ENCODE peak calls at places on chromosomes 16 and 17, in four cellular contexts. One of them, this sample, is unnamed.

GRCh38 chr16:30764086-30764485 is 2.0 kb downstream of the RNF40 start:
- DNase-seq in lung microvascular endothelial cell: no peak
- DNase-seq in EH: no peak
- DNase-seq in C1 segment of cervical spinal cord: no peak
- DNase-seq in this sample: no peak

GRCh38 chr17:8226536-8227237 is 16.3 kb upstream of the AURKB start:
- DNase-seq in lung microvascular endothelial cell: peak; percentile 93
- DNase-seq in EH: peak; percentile 95
- DNase-seq in C1 segment of cervical spinal cord: peak; percentile 63
- DNase-seq in this sample: peak; percentile 97

GRCh38 chr17:82228278-82228841 is 482 bp upstream of the SLC16A3 start:
- DNase-seq in lung microvascular endothelial cell: no peak
- DNase-seq in EH: peak; percentile 30
- DNase-seq in C1 segment of cervical spinal cord: no peak
- DNase-seq in this sample: peak; percentile 39

GRCh38 chr17:45992904-45993303 is 6.1 kb upstream of the STH start:
- DNase-seq in lung microvascular endothelial cell: no peak
- DNase-seq in EH: no peak
- DNase-seq in C1 segment of cervical spinal cord: no peak
- DNase-seq in this sample: no peak

GRCh38 chr16:50721549-50722409 is 20.1 kb upstream of the CYLD start:
- DNase-seq in lung microvascular endothelial cell: no peak
- DNase-seq in EH: no peak
- DNase-seq in C1 segment of cervical spinal cord: no peak
- DNase-seq in this sample: no peak

GRCh38 chr17:64739316-64740058 is 77.4 kb upstream of the SMURF2 start:
- DNase-seq in lung microvascular endothelial cell: peak; percentile 75
- DNase-seq in EH: peak; percentile 59
- DNase-seq in C1 segment of cervical spinal cord: no peak
- DNase-seq in this sample: peak; percentile 95

GRCh38 chr16:65834680-65835079 is 531.8 kb upstream of the CDH5 start:
- DNase-seq in lung microvascular endothelial cell: no peak
- DNase-seq in EH: no peak
- DNase-seq in C1 segment of cervical spinal cord: no peak
- DNase-seq in this sample: no peak

GRCh38 chr17:28744104-28744801 is 442 bp downstream of the TRAF4 start:
- DNase-seq in lung microvascular endothelial cell: peak; percentile 39
- DNase-seq in EH: peak; percentile 48
- DNase-seq in C1 segment of cervical spinal cord: peak; percentile 63
- DNase-seq in this sample: peak; percentile 63

GRCh38 chr17:77208856-77209255 is 68.1 kb downstream of the SEC14L1 start:
- DNase-seq in lung microvascular endothelial cell: no peak
- DNase-seq in EH: peak; percentile 52
- DNase-seq in C1 segment of cervical spinal cord: no peak
- DNase-seq in this sample: peak; percentile 74

GRCh38 chr17:42779942-42780815 is at the start of gene WNK4:
- DNase-seq in lung microvascular endothelial cell: peak; percentile 49
- DNase-seq in EH: peak; percentile 67
- DNase-seq in C1 segment of cervical spinal cord: no peak
- DNase-seq in this sample: peak; percentile 31

GRCh38 chr17:81040791-81041337 is 5.9 kb downstream of the BAIAP2 start:
- DNase-seq in lung microvascular endothelial cell: no peak
- DNase-seq in EH: peak; percentile 42
- DNase-seq in C1 segment of cervical spinal cord: no peak
- DNase-seq in this sample: peak; percentile 53

GRCh38 chr17:50271173-50271750 is 3.0 kb upstream of the TMEM92 start:
- DNase-seq in lung microvascular endothelial cell: no peak
- DNase-seq in EH: peak; percentile 71
- DNase-seq in C1 segment of cervical spinal cord: no peak
- DNase-seq in this sample: peak; percentile 77

GRCh38 chr17:59899099-59899498 is 6.2 kb downstream of the RPS6KB1 start:
- DNase-seq in lung microvascular endothelial cell: peak; percentile 61
- DNase-seq in EH: no peak
- DNase-seq in C1 segment of cervical spinal cord: no peak
- DNase-seq in this sample: no peak

GRCh38 chr16:72043058-72043457 is 11.2 kb upstream of the HP start:
- DNase-seq in lung microvascular endothelial cell: no peak
- DNase-seq in EH: no peak
- DNase-seq in C1 segment of cervical spinal cord: no peak
- DNase-seq in this sample: no peak

GRCh38 chr17:76805319-76805718 is 62.9 kb upstream of the MGAT5B start:
- DNase-seq in lung microvascular endothelial cell: no peak
- DNase-seq in EH: peak; percentile 62
- DNase-seq in C1 segment of cervical spinal cord: no peak
- DNase-seq in this sample: peak; percentile 20

GRCh38 chr16:53504161-53504663 is 1.2 kb upstream of the AKTIP start:
- DNase-seq in lung microvascular endothelial cell: peak; percentile 79
- DNase-seq in EH: peak; percentile 83
- DNase-seq in C1 segment of cervical spinal cord: peak; percentile 44
- DNase-seq in this sample: no peak

GRCh38 chr17:78013683-78014467 is 55.4 kb downstream of the TNRC6C start:
- DNase-seq in lung microvascular endothelial cell: peak; percentile 72
- DNase-seq in EH: peak; percentile 80
- DNase-seq in C1 segment of cervical spinal cord: peak; percentile 67
- DNase-seq in this sample: peak; percentile 74

GRCh38 chr16:57694191-57694555 is 433 bp upstream of the DRC7 start:
- DNase-seq in lung microvascular endothelial cell: no peak
- DNase-seq in EH: no peak
- DNase-seq in C1 segment of cervical spinal cord: no peak
- DNase-seq in this sample: no peak

GRCh38 chr16:68776821-68777485 is 39.9 kb downstream of the CDH1 start:
- DNase-seq in lung microvascular endothelial cell: no peak
- DNase-seq in EH: no peak
- DNase-seq in C1 segment of cervical spinal cord: no peak
- DNase-seq in this sample: peak; percentile 14

GRCh38 chr16:68995011-68995504 is 110.4 kb upstream of the HAS3 start:
- DNase-seq in lung microvascular endothelial cell: peak; percentile 52
- DNase-seq in EH: peak; percentile 77
- DNase-seq in C1 segment of cervical spinal cord: no peak
- DNase-seq in this sample: peak; percentile 61

GRCh38 chr16:56911771-56912541 is 20.0 kb upstream of the HERPUD1 start:
- DNase-seq in lung microvascular endothelial cell: no peak
- DNase-seq in EH: peak; percentile 83
- DNase-seq in C1 segment of cervical spinal cord: peak; percentile 33
- DNase-seq in this sample: peak; percentile 49

GRCh38 chr16:72137380-72138063 is 34.4 kb downstream of the PMFBP1 start:
- DNase-seq in lung microvascular endothelial cell: no peak
- DNase-seq in EH: no peak
- DNase-seq in C1 segment of cervical spinal cord: no peak
- DNase-seq in this sample: no peak

GRCh38 chr16:23863511-23864422 is 28.0 kb downstream of the PRKCB start:
- DNase-seq in lung microvascular endothelial cell: no peak
- DNase-seq in EH: no peak
- DNase-seq in C1 segment of cervical spinal cord: no peak
- DNase-seq in this sample: no peak

GRCh38 chr16:7646831-7647230 is 314.2 kb downstream of the RBFOX1 start:
- DNase-seq in lung microvascular endothelial cell: no peak
- DNase-seq in EH: no peak
- DNase-seq in C1 segment of cervical spinal cord: no peak
- DNase-seq in this sample: no peak

GRCh38 chr16:29678691-29679267 is at the start of gene QPRT:
- DNase-seq in lung microvascular endothelial cell: no peak
- DNase-seq in EH: peak; percentile 52
- DNase-seq in C1 segment of cervical spinal cord: no peak
- DNase-seq in this sample: peak; percentile 90

GRCh38 chr16:72565137-72565536 is 393.2 kb upstream of the PMFBP1 start:
- DNase-seq in lung microvascular endothelial cell: no peak
- DNase-seq in EH: no peak
- DNase-seq in C1 segment of cervical spinal cord: no peak
- DNase-seq in this sample: no peak

GRCh38 chr17:63500548-63501390 is 22.4 kb upstream of the KCNH6 start:
- DNase-seq in lung microvascular endothelial cell: no peak
- DNase-seq in EH: no peak
- DNase-seq in C1 segment of cervical spinal cord: no peak
- DNase-seq in this sample: no peak

GRCh38 chr17:4948997-4949320 is 629 bp upstream of the PFN1 start:
- DNase-seq in lung microvascular endothelial cell: peak; percentile 89
- DNase-seq in EH: peak; percentile 92
- DNase-seq in C1 segment of cervical spinal cord: no peak
- DNase-seq in this sample: peak; percentile 94

GRCh38 chr17:77474292-77474988 is 333.7 kb downstream of the SEC14L1 start:
- DNase-seq in lung microvascular endothelial cell: no peak
- DNase-seq in EH: peak; percentile 65
- DNase-seq in C1 segment of cervical spinal cord: no peak
- DNase-seq in this sample: no peak

GRCh38 chr17:60790205-60790604 is 112.6 kb downstream of the BCAS3 start:
- DNase-seq in lung microvascular endothelial cell: no peak
- DNase-seq in EH: no peak
- DNase-seq in C1 segment of cervical spinal cord: no peak
- DNase-seq in this sample: no peak

GRCh38 chr16:70715113-70715711 is 29.4 kb upstream of the MTSS2 start:
- DNase-seq in lung microvascular endothelial cell: peak; percentile 70
- DNase-seq in EH: peak; percentile 100
- DNase-seq in C1 segment of cervical spinal cord: peak; percentile 66
- DNase-seq in this sample: peak; percentile 91

GRCh38 chr16:78242231-78242630 is 142.8 kb downstream of the WWOX start:
- DNase-seq in lung microvascular endothelial cell: no peak
- DNase-seq in EH: no peak
- DNase-seq in C1 segment of cervical spinal cord: no peak
- DNase-seq in this sample: no peak

GRCh38 chr16:85082553-85083050 is 29.7 kb downstream of the CIBAR2 start:
- DNase-seq in lung microvascular endothelial cell: no peak
- DNase-seq in EH: no peak
- DNase-seq in C1 segment of cervical spinal cord: no peak
- DNase-seq in this sample: no peak

GRCh38 chr17:49216953-49217650 is 6.6 kb downstream of the ABI3 start:
- DNase-seq in lung microvascular endothelial cell: peak; percentile 41
- DNase-seq in EH: no peak
- DNase-seq in C1 segment of cervical spinal cord: peak; percentile 30
- DNase-seq in this sample: no peak

GRCh38 chr16:49649013-49649785 is 206.7 kb downstream of the ZNF423 start:
- DNase-seq in lung microvascular endothelial cell: no peak
- DNase-seq in EH: peak; percentile 44
- DNase-seq in C1 segment of cervical spinal cord: no peak
- DNase-seq in this sample: no peak

GRCh38 chr16:2458887-2459646 is 842 bp upstream of the TEDC2 start:
- DNase-seq in lung microvascular endothelial cell: no peak
- DNase-seq in EH: no peak
- DNase-seq in C1 segment of cervical spinal cord: no peak
- DNase-seq in this sample: no peak